ENCODE peak calls at places on chromosome 7, in ten cellular contexts. F is activated effector memory CD4-positive, alpha-beta T cell treated with anti-CD3 and anti-CD28 coated beads, Interleukin-2, amount 50 U/mL, for 16 hours; U is stimulated activated CD8-positive, alpha-beta memory T cell treated with anti-CD3 and anti-CD28 coated beads, Interleukin-12 subunit alpha, Interleukin-12 subunit beta, amount 100 ng/mL, for 1 hour; B is KBM-7; A is heart left ventricle; C is foreskin fibroblast; N is iPS-NIHi11; J is HTR-8/SVneo; O is activated gamma-delta T cell treated with Interleukin-2 at 50 U/mL for 16 hours; R is astrocyte of the spinal cord. Q is an unnamed sample.

GRCh38 chr7:23873306-23873705 is 163.3 kb downstream of the STK31 start:
- DNase-seq in U (no peak), N (no peak), R (no peak), J (no peak), A (no peak), F (no peak), C (no peak), B (no peak), O (no peak), Q (no peak)

GRCh38 chr7:14395860-14396259 is 406.4 kb upstream of the ETV1 start:
- DNase-seq in F (no peak), R (no peak), N (no peak), O (no peak), A (no peak), C (no peak), J (no peak), B (no peak), U (no peak), Q (no peak)

GRCh38 chr7:150736864-150737263 is 354 bp upstream of the GIMAP5 start:
- DNase-seq in O (no peak), F (peak), N (no peak), R (no peak), U (no peak), C (no peak), A (no peak), B (no peak), J (no peak), Q (no peak)

GRCh38 chr7:137078781-137079180 is 210.3 kb downstream of the CHRM2 start:
- DNase-seq in C (no peak), R (no peak), J (no peak), A (no peak), F (no peak), B (no peak), O (no peak), N (no peak), U (no peak), Q (no peak)

GRCh38 chr7:23347682-23348180 is 48.6 kb downstream of the MALSU1 start:
- DNase-seq in J (peak), B (peak), O (no peak), F (no peak), U (no peak), A (no peak), N (no peak), R (peak), C (peak), Q (no peak)

GRCh38 chr7:34655384-34655783 is 2.6 kb upstream of the NPSR1 start:
- DNase-seq in O (no peak), F (no peak), B (no peak), A (no peak), N (no peak), R (no peak), J (no peak), U (no peak), C (no peak), Q (no peak)

GRCh38 chr7:105799677-105800076 is 76.7 kb downstream of the ATXN7L1 start:
- DNase-seq in R (no peak), J (no peak), A (no peak), U (no peak), O (no peak), F (no peak), N (no peak), B (no peak), C (no peak), Q (no peak)

GRCh38 chr7:43954524-43955228 is 28.4 kb downstream of the UBE2D4 start:
- DNase-seq in C (peak), J (peak), A (no peak), U (no peak), N (peak), O (no peak), R (peak), B (peak), F (no peak), Q (no peak)

GRCh38 chr7:39735903-39736302 is 112.5 kb downstream of the RALA start:
- DNase-seq in N (no peak), F (no peak), A (no peak), C (no peak), R (peak), U (no peak), O (no peak), B (peak), J (no peak), Q (no peak)

GRCh38 chr7:137329411-137329810 is 14.1 kb downstream of the PTN start:
- DNase-seq in A (no peak), O (no peak), N (no peak), J (no peak), F (no peak), C (no peak), U (no peak), B (no peak), R (no peak), Q (no peak)

GRCh38 chr7:73621168-73622063 is 2.9 kb downstream of the MLXIPL start:
- DNase-seq in N (no peak), A (no peak), F (no peak), O (no peak), B (no peak), U (no peak), R (no peak), C (no peak), J (no peak), Q (no peak)

GRCh38 chr7:101633516-101633915 is 4.4 kb upstream of the MYL10 start:
- DNase-seq in B (no peak), A (no peak), N (no peak), U (no peak), R (no peak), J (no peak), C (no peak), F (no peak), O (no peak), Q (no peak)

GRCh38 chr7:98322331-98323260 is 41.1 kb downstream of the BRI3 start:
- DNase-seq in N (no peak), J (no peak), A (no peak), R (peak), O (no peak), U (no peak), B (no peak), F (no peak), C (peak), Q (no peak)

GRCh38 chr7:50655490-50655889 is 90.3 kb upstream of the DDC start:
- DNase-seq in C (no peak), J (no peak), A (no peak), N (no peak), F (peak), B (no peak), O (no peak), R (no peak), U (no peak), Q (no peak)

GRCh38 chr7:32262315-32262714 is 192.1 kb upstream of the PDE1C start:
- DNase-seq in U (no peak), B (no peak), A (no peak), O (no peak), R (no peak), C (no peak), F (no peak), J (no peak), N (no peak), Q (no peak)

GRCh38 chr7:19404912-19405329 is 259.7 kb upstream of the FERD3L start:
- DNase-seq in F (no peak), A (no peak), U (no peak), R (peak), O (no peak), J (peak), C (peak), N (peak), B (peak), Q (peak)

GRCh38 chr7:157703131-157703530 is 366.3 kb downstream of the DNAJB6 start:
- DNase-seq in R (no peak), N (no peak), B (no peak), C (no peak), F (peak), A (no peak), O (no peak), U (no peak), J (no peak), Q (no peak)

GRCh38 chr7:116173051-116174028 is 37.0 kb upstream of the TES start:
- DNase-seq in R (peak), U (peak), B (peak), O (peak), J (peak), A (no peak), F (no peak), C (peak), N (peak), Q (peak)

GRCh38 chr7:32958046-32959025 is 1.1 kb downstream of the FKBP9 start:
- DNase-seq in F (no peak), B (peak), N (peak), O (no peak), J (no peak), R (peak), U (no peak), A (peak), C (peak), Q (no peak)

GRCh38 chr7:130907439-130907838 is 173.4 kb upstream of the KLF14 start:
- DNase-seq in A (no peak), U (no peak), R (no peak), B (no peak), C (no peak), O (no peak), J (no peak), F (no peak), N (no peak), Q (no peak)

GRCh38 chr7:105769951-105770628 is 106.3 kb downstream of the ATXN7L1 start:
- DNase-seq in N (no peak), O (no peak), B (no peak), J (peak), R (peak), C (no peak), U (no peak), F (no peak), A (no peak), Q (no peak)

GRCh38 chr7:27108390-27109127 is 6.1 kb upstream of the HOXA2 start:
- DNase-seq in F (no peak), B (no peak), A (peak), U (no peak), C (no peak), J (no peak), O (no peak), R (peak), N (peak), Q (no peak)

GRCh38 chr7:65946895-65947294 is 35.1 kb downstream of the GUSB start:
- DNase-seq in U (no peak), B (no peak), O (no peak), R (peak), F (no peak), N (no peak), A (no peak), J (no peak), C (peak), Q (peak)

GRCh38 chr7:87960244-87960643 is 26.2 kb downstream of the ADAM22 start:
- DNase-seq in C (no peak), O (no peak), A (no peak), J (no peak), U (no peak), F (no peak), B (no peak), N (no peak), R (no peak), Q (no peak)

GRCh38 chr7:116122972-116123595 is 87.3 kb upstream of the TES start:
- DNase-seq in R (peak), F (no peak), O (no peak), N (peak), J (peak), C (peak), A (no peak), B (peak), U (no peak), Q (no peak)

GRCh38 chr7:144386741-144387140 is 16.8 kb downstream of the NOBOX start:
- DNase-seq in F (peak), N (no peak), O (no peak), B (no peak), U (no peak), J (no peak), R (peak), A (no peak), C (no peak), Q (no peak)

GRCh38 chr7:101635484-101635883 is 6.4 kb upstream of the MYL10 start:
- DNase-seq in F (no peak), O (no peak), B (no peak), N (no peak), R (no peak), C (no peak), A (no peak), U (no peak), J (no peak), Q (no peak)

GRCh38 chr7:16309129-16309528 is 112.2 kb downstream of the CRPPA start:
- DNase-seq in U (no peak), N (no peak), J (no peak), F (no peak), C (no peak), B (no peak), A (no peak), O (no peak), R (no peak), Q (no peak)

GRCh38 chr7:112517487-112517886 is 36.7 kb downstream of the LSMEM1 start:
- DNase-seq in U (no peak), N (no peak), B (no peak), O (no peak), F (no peak), A (no peak), J (no peak), R (no peak), C (no peak), Q (no peak)

GRCh38 chr7:73968511-73968910 is 59.5 kb upstream of the ELN start:
- DNase-seq in J (no peak), U (no peak), R (no peak), C (no peak), N (no peak), B (no peak), O (no peak), F (no peak), A (no peak), Q (no peak)

GRCh38 chr7:31687024-31687423 is at the start of gene PPP1R17:
- DNase-seq in F (no peak), C (no peak), B (no peak), A (peak), N (peak), O (no peak), J (no peak), U (no peak), R (no peak), Q (no peak)

GRCh38 chr7:2930310-2931033 is 86.4 kb upstream of the GNA12 start:
- DNase-seq in F (peak), U (no peak), C (no peak), O (no peak), R (no peak), A (peak), B (no peak), N (no peak), J (no peak), Q (no peak)

GRCh38 chr7:99840136-99840869 is 12.5 kb downstream of the CYP3A43 start:
- DNase-seq in C (no peak), A (no peak), F (no peak), O (no peak), R (no peak), J (no peak), B (no peak), N (peak), U (no peak), Q (no peak)

GRCh38 chr7:103989785-103990775 is 622 bp upstream of the RELN start:
- DNase-seq in C (peak), B (peak), A (no peak), U (no peak), R (peak), O (no peak), F (no peak), N (peak), J (peak), Q (no peak)

GRCh38 chr7:98284335-98285036 is 3.0 kb downstream of the BRI3 start:
- DNase-seq in F (no peak), J (no peak), O (no peak), A (peak), B (peak), C (peak), U (no peak), N (no peak), R (peak), Q (no peak)

GRCh38 chr7:156067156-156067555 is 254.9 kb upstream of the SHH start:
- DNase-seq in C (no peak), A (no peak), U (no peak), O (no peak), R (no peak), F (no peak), J (no peak), N (no peak), B (no peak), Q (no peak)

GRCh38 chr7:26151953-26152781 is at the start of gene NFE2L3:
- DNase-seq in N (peak), O (peak), B (peak), U (peak), R (peak), A (peak), F (peak), C (peak), J (peak), Q (peak)